ENCODE peak calls at places on chromosomes 4 and X, in eight cellular contexts. T, L, M, J, S, F, H and R are unnamed samples.

GRCh38 chr4:158530391-158530790 is 8.7 kb downstream of the RXFP1 start:
- DNase-seq in T (no peak), L (no peak), M (no peak), J (no peak), S (no peak), F (no peak), H (no peak), R (no peak)

GRCh38 chr4:14100349-14100748 is 472.8 kb upstream of the BOD1L1 start:
- DNase-seq in T (no peak), L (no peak), M (no peak), J (no peak), S (no peak), F (no peak), H (no peak), R (no peak)

GRCh38 chr4:176363072-176363471 is 43.3 kb downstream of the SPCS3 start:
- DNase-seq in T (no peak), L (no peak), M (no peak), J (no peak), S (no peak), F (no peak), H (no peak), R (no peak)

GRCh38 chr4:42123071-42123644 is 29.3 kb downstream of the BEND4 start:
- DNase-seq in T (no peak), L (no peak), M (no peak), J (no peak), S (no peak), F (peak), H (no peak), R (no peak)

GRCh38 chrX:19751068-19751467 is 136.3 kb downstream of the SH3KBP1 start:
- DNase-seq in T (no peak), L (no peak), M (no peak), J (no peak), S (peak), F (no peak), H (no peak), R (no peak)

GRCh38 chr4:128347930-128348660 is 60.5 kb upstream of the PGRMC2 start:
- DNase-seq in T (no peak), L (no peak), M (no peak), J (no peak), S (no peak), F (no peak), H (no peak), R (no peak)

GRCh38 chrX:28581522-28581921 is 5.7 kb upstream of the IL1RAPL1 start:
- DNase-seq in T (no peak), L (no peak), M (no peak), J (no peak), S (no peak), F (no peak), H (no peak), R (no peak)

GRCh38 chrX:15343075-15343476 is 7.8 kb upstream of the PIGA start:
- DNase-seq in T (peak), L (no peak), M (no peak), J (no peak), S (no peak), F (peak), H (peak), R (no peak)

GRCh38 chr4:185700048-185700447 is 111.9 kb downstream of the SORBS2 start:
- DNase-seq in T (no peak), L (no peak), M (no peak), J (no peak), S (no peak), F (peak), H (no peak), R (no peak)

GRCh38 chr4:182837831-182838230 is 79.4 kb downstream of the DCTD start:
- DNase-seq in T (no peak), L (no peak), M (no peak), J (no peak), S (no peak), F (no peak), H (no peak), R (no peak)

GRCh38 chr4:8595237-8596087 is 2.9 kb downstream of the CPZ start:
- DNase-seq in T (no peak), L (no peak), M (no peak), J (no peak), S (no peak), F (no peak), H (peak), R (no peak)